ENCODE peak calls at places on chromosome 15, in seven cellular contexts. G is activated T-cell treated with anti-CD3 and anti-CD28 coated beads, Interleukin-2, amount 50 U/mL, for 72 hours; V is SK-MEL-5; W is HTR-8/SVneo; F is H9; O is cardiac muscle cell; D is astrocyte of the cerebellum. R is an unnamed sample.

GRCh38 chr15:89368566-89369223 is 34.1 kb upstream of the POLG start:
- DNase-seq in W (no peak), F (peak; percentile 73), G (no peak), D (no peak), O (no peak), V (no peak), R (no peak)

GRCh38 chr15:69754313-69754712 is 301.7 kb downstream of the RPLP1 start:
- DNase-seq in W (no peak), V (no peak), D (no peak), F (no peak), G (no peak), O (no peak), R (no peak)

GRCh38 chr15:70726753-70727152 is 36.6 kb downstream of the UACA start:
- DNase-seq in O (peak; percentile 64), V (no peak), F (no peak), D (no peak), G (no peak), W (no peak), R (no peak)

GRCh38 chr15:99511529-99511864 is 54.3 kb upstream of the MEF2A start:
- DNase-seq in V (no peak), G (no peak), W (no peak), O (no peak), D (peak; percentile 86), F (no peak), R (no peak)

GRCh38 chr15:40296561-40297230 is 11.0 kb downstream of the PLCB2 start:
- DNase-seq in F (no peak), W (no peak), V (no peak), O (no peak), D (no peak), G (no peak), R (peak; percentile 26)

GRCh38 chr15:63348392-63348791 is 33.3 kb downstream of the CA12 start:
- DNase-seq in G (no peak), D (no peak), W (peak; percentile 43), F (no peak), O (no peak), V (peak; percentile 85), R (peak; percentile 85)

GRCh38 chr15:67542192-67542461 is 376 bp upstream of the MAP2K5 start:
- DNase-seq in D (no peak), W (peak; percentile 20), G (no peak), O (no peak), V (no peak), F (no peak), R (no peak)

GRCh38 chr15:69887018-69887417 is 210.7 kb downstream of the TLE3 start:
- DNase-seq in D (no peak), F (no peak), V (no peak), W (no peak), G (no peak), O (no peak), R (no peak)

GRCh38 chr15:67690936-67691335 is 134.4 kb upstream of the SKOR1 start:
- DNase-seq in D (peak; percentile 80), W (no peak), V (peak; percentile 47), F (no peak), G (no peak), O (no peak), R (no peak)

GRCh38 chr15:87998658-87999057 is 257.9 kb downstream of the NTRK3 start:
- DNase-seq in V (no peak), G (no peak), W (no peak), F (no peak), D (no peak), O (no peak), R (no peak)

GRCh38 chr15:77599899-77600298 is 32.8 kb downstream of the LINGO1 start:
- DNase-seq in W (peak; percentile 59), O (peak; percentile 87), F (peak; percentile 85), G (no peak), V (peak; percentile 52), D (no peak), R (peak; percentile 61)

GRCh38 chr15:27479232-27480140 is 508.5 kb downstream of the GABRG3 start:
- DNase-seq in F (no peak), D (no peak), W (no peak), O (no peak), G (no peak), V (no peak), R (no peak)

GRCh38 chr15:71118881-71119632 is 3.8 kb downstream of the THSD4 start:
- DNase-seq in D (no peak), V (no peak), F (no peak), G (no peak), O (no peak), W (no peak), R (no peak)

GRCh38 chr15:25092661-25093060 is 137.9 kb downstream of the SNRPN start:
- DNase-seq in O (no peak), W (no peak), V (no peak), F (no peak), G (no peak), D (peak; percentile 80), R (no peak)

GRCh38 chr15:100808691-100809090 is 70.9 kb upstream of the ALDH1A3 start:
- DNase-seq in V (no peak), W (no peak), O (no peak), D (no peak), G (no peak), F (no peak), R (no peak)

GRCh38 chr15:82043130-82043673 is 2.6 kb downstream of the MEX3B start:
- DNase-seq in O (no peak), F (peak; percentile 54), G (no peak), V (no peak), W (no peak), D (no peak), R (no peak)

GRCh38 chr15:37134244-37134643 is 33.9 kb upstream of the MEIS2 start:
- DNase-seq in D (no peak), G (no peak), F (no peak), W (no peak), V (no peak), O (no peak), R (no peak)

GRCh38 chr15:62641782-62642181 is 400.8 kb upstream of the TPM1 start:
- DNase-seq in D (no peak), V (peak; percentile 12), F (no peak), O (no peak), W (no peak), G (no peak), R (no peak)

GRCh38 chr15:99720533-99720932 is 12.7 kb downstream of the LYSMD4 start:
- DNase-seq in F (no peak), D (no peak), W (no peak), V (no peak), O (no peak), G (no peak), R (no peak)

R was measured in Right ventricle myocardium superior.